ENCODE peak calls at places on chromosomes 2 and 18, in six cellular contexts. R is PC-9, C is hippocampal formation, V is Ammon's horn, H is SW480, U is IMR-90. F is an unnamed sample.
A peak's percentile ranks its signal among the peaks of the same experiment; 100 is the strongest.

GRCh38 chr18:80231616-80232015 is 15.7 kb downstream of the PARD6G start:
- DNase-seq in U (no peak), V (no peak), H (no peak), R (no peak), C (no peak), F (no peak)

GRCh38 chr2:106960633-106961205 is 74.8 kb upstream of the ST6GAL2 start:
- DNase-seq in V (no peak), U (no peak), H (no peak), R (no peak), C (no peak), F (no peak)

GRCh38 chr2:109378682-109379081 is 235.1 kb downstream of the SEPTIN10 start:
- DNase-seq in H (no peak), C (no peak), V (no peak), U (peak; percentile 30), R (no peak), F (no peak)

GRCh38 chr2:40281021-40281940 is 170.6 kb downstream of the SLC8A1 start:
- DNase-seq in U (peak; percentile 89), V (no peak), R (peak; percentile 24), C (no peak), H (no peak), F (no peak)

GRCh38 chr2:36677386-36677785 is 19.1 kb upstream of the VIT start:
- DNase-seq in C (no peak), V (no peak), U (no peak), H (no peak), R (no peak), F (no peak)

GRCh38 chr2:52340185-52340584 is 1308.3 kb upstream of the NRXN1 start:
- DNase-seq in R (no peak), C (no peak), U (peak; percentile 41), V (peak; percentile 17), H (no peak), F (no peak)

GRCh38 chr2:39059366-39059952 is 61.4 kb downstream of the SOS1 start:
- DNase-seq in R (no peak), C (peak; percentile 60), U (peak; percentile 69), H (peak; percentile 59), V (peak; percentile 11), F (peak; percentile 41)

GRCh38 chr2:159788218-159788617 is 9.8 kb downstream of the CD302 start:
- DNase-seq in U (no peak), V (no peak), H (no peak), C (no peak), R (peak; percentile 6), F (no peak)

GRCh38 chr2:37793004-37793403 is 121.6 kb upstream of the CDC42EP3 start:
- DNase-seq in C (no peak), H (no peak), U (no peak), R (no peak), V (no peak), F (no peak)

GRCh38 chr2:179749210-179749609 is 112.2 kb downstream of the ZNF385B start:
- DNase-seq in V (no peak), C (no peak), U (peak; percentile 63), R (no peak), H (no peak), F (no peak)

GRCh38 chr18:79334496-79335233 is 61.1 kb upstream of the NFATC1 start:
- DNase-seq in C (no peak), H (no peak), R (no peak), U (no peak), V (no peak), F (no peak)

GRCh38 chr2:115077594-115077993 is 635.2 kb downstream of the DPP10 start:
- DNase-seq in R (no peak), V (no peak), H (no peak), C (no peak), U (no peak), F (no peak)

GRCh38 chr2:42859006-42859552 is 66.7 kb upstream of the HAAO start:
- DNase-seq in R (peak; percentile 65), U (peak; percentile 81), C (no peak), V (no peak), H (peak; percentile 53), F (no peak)

GRCh38 chr2:206971805-206972204 is 32.5 kb downstream of the CPO start:
- DNase-seq in U (peak; percentile 63), V (no peak), H (no peak), R (no peak), C (no peak), F (no peak)

GRCh38 chr2:2707111-2708035 is 376.3 kb upstream of the MYT1L start:
- DNase-seq in C (no peak), H (no peak), U (no peak), V (peak; percentile 38), R (no peak), F (no peak)

GRCh38 chr2:116413659-116414058 is 1400.8 kb upstream of the DDX18 start:
- DNase-seq in H (no peak), V (no peak), U (no peak), C (no peak), R (no peak), F (no peak)

GRCh38 chr2:20868377-20868776 is 45.5 kb upstream of the LDAH start:
- DNase-seq in C (no peak), U (no peak), H (peak; percentile 44), R (no peak), V (no peak), F (no peak)

GRCh38 chr2:15769235-15769634 is 171.1 kb upstream of the MYCN start:
- DNase-seq in C (no peak), H (no peak), V (no peak), R (no peak), U (no peak), F (no peak)